ENCODE peak calls at places on chromosomes 12 and 14, in five cellular contexts. W is HCT116, Y is prostate gland, A is H1, J is esophagus muscularis mucosa. T is an unnamed sample.

GRCh38 chr12:10220398-10221077 is 7.9 kb downstream of the GABARAPL1 start:
- DNase-seq in J (no peak), Y (peak; percentile 91), W (no peak), A (no peak), T (no peak)

GRCh38 chr14:32978691-32979255 is 40.1 kb downstream of the NPAS3 start:
- DNase-seq in A (no peak), W (no peak), J (no peak), Y (no peak), T (no peak)

GRCh38 chr12:50696931-50697330 is 67.0 kb upstream of the ATF1 start:
- DNase-seq in J (no peak), Y (no peak), A (no peak), W (no peak), T (no peak)

GRCh38 chr14:74289801-74290200 is 12.9 kb downstream of the ABCD4 start:
- DNase-seq in J (no peak), W (no peak), Y (no peak), A (no peak), T (no peak)

GRCh38 chr14:68462683-68463082 is 330.2 kb downstream of the ZFP36L1 start:
- DNase-seq in J (no peak), Y (no peak), A (no peak), W (no peak), T (no peak)

GRCh38 chr12:6917491-6918231 is 3.3 kb downstream of the ENO2 start:
- DNase-seq in A (no peak), Y (no peak), W (no peak), J (no peak), T (no peak)

GRCh38 chr14:55915464-55915863 is 202.7 kb upstream of the PELI2 start:
- DNase-seq in J (no peak), W (no peak), A (no peak), Y (no peak), T (no peak)

GRCh38 chr14:35240233-35240632 is 51.9 kb upstream of the PSMA6 start:
- DNase-seq in J (no peak), W (no peak), A (no peak), Y (no peak), T (no peak)

GRCh38 chr12:20482680-20483079 is 114.3 kb downstream of the PDE3A start:
- DNase-seq in W (no peak), A (no peak), J (no peak), Y (no peak), T (no peak)

GRCh38 chr14:37131205-37131604 is 41.2 kb downstream of the SLC25A21 start:
- DNase-seq in J (no peak), W (no peak), A (no peak), Y (no peak), T (no peak)

GRCh38 chr14:69199786-69200185 is 8.5 kb downstream of the EXD2 start:
- DNase-seq in W (no peak), A (no peak), J (no peak), Y (no peak), T (no peak)

GRCh38 chr14:68604361-68604730 is 188.5 kb downstream of the ZFP36L1 start:
- DNase-seq in J (no peak), A (no peak), Y (no peak), W (no peak), T (no peak)

GRCh38 chr12:21771311-21771710 is 3.2 kb downstream of the KCNJ8 start:
- DNase-seq in J (no peak), A (no peak), W (no peak), Y (no peak), T (no peak)

GRCh38 chr14:76186318-76187027 is 34.8 kb downstream of the GPATCH2L start:
- DNase-seq in A (no peak), J (no peak), Y (no peak), W (no peak), T (no peak)

GRCh38 chr14:44912041-44912869 is 49.5 kb downstream of the KLHL28 start:
- DNase-seq in A (no peak), W (no peak), J (no peak), Y (no peak), T (no peak)

GRCh38 chr12:123928274-123928865 is 44.3 kb downstream of the CCDC92 start:
- DNase-seq in J (no peak), A (no peak), W (no peak), Y (no peak), T (no peak)

GRCh38 chr12:65420941-65421340 is 142.5 kb downstream of the MSRB3 start:
- DNase-seq in W (no peak), A (no peak), Y (no peak), J (no peak), T (no peak)

GRCh38 chr12:46487567-46488131 is 115.1 kb upstream of the SLC38A2 start:
- DNase-seq in W (no peak), A (no peak), J (no peak), Y (no peak), T (no peak)

GRCh38 chr12:46357438-46358324 is 14.9 kb downstream of the SLC38A2 start:
- DNase-seq in Y (no peak), W (peak; percentile 84), J (no peak), A (no peak), T (no peak)

DNA sequence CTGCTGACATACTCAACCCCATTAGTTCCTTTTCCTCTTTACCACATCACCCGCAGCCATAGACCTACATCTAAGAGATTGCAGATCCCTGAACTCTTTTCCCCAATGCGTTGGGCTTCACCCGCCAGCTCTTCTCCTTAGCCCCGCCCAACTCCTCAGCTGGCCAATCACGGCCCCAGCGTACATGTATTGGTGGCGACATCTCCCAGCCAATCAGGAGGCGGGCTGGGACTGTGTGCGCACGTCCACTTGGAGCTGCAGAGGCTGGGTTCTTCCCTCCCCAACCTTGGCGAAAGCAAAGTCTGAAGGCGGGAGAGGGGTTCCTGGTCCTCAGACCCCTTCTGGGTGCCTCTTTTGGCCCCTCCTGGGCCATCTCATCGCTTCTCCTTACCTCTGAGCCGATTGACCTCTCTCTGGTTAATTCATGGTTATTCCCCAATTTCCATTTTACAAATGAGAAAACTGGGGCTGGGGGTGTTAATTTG is 11.0 kb downstream of the PDE1B start:
- DNase-seq in Y (peak; percentile 73), J (peak; percentile 97), W (peak; percentile 21), A (peak; percentile 88), T (peak; percentile 88)
- TF ChIP-seq POLR2A in Y (no peak), J (no peak), W (peak; percentile 44), A (no peak), T (peak; percentile 58)

DNA sequence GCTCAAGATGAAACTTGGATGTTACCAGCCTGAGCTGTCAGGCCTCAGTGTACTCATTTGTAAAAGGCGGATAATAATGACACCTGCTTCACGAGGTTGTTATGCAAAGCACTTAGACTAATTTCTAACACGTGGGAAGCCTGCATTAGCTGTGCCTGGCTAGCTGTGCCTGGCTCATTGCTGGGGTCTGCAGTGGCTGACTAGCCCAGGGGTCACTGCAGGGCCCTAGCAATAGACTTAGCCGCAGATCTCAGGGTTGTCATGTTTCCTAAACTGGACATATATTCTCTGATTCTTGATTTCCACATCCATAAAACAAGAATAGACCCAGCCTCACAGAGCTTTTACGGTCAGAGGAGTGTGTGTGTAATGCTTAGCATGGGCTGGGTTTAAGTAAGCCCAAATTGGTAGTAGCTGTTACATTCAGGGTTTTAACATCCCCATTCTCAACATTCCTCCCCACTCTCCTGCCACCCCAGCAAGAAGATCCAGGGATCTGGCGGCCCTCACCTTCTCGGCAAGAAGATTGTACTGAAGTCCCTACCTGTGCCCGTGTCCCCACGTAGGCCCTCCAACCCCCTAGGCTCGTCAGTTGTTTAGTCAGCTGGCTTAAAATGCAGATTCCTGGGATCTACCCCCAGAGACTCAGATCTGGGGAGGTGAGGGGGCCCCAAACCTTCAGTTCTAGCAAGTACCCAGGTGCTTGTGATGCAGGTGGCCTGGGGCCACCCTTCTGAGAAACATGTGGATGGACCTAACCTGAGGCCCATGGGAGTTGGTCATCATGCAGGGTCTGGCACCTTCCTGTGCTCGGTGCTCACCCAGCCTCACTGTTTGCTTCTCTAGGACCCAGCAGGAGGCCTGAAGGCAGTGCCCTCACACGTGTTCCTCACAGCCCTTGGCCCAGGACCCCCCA is 8.6 kb downstream of the NR4A1 start:
- DNase-seq in A (no peak), Y (no peak), J (no peak), W (peak; percentile 63), T (no peak)
- TF ChIP-seq POLR2AphosphoS5 in A (no peak), Y (no peak), J (no peak), W (peak; percentile 14), T (no peak)

GRCh38 chr14:105205718-105206208 is 24.7 kb upstream of the NUDT14 start:
- DNase-seq in W (no peak), J (no peak), Y (no peak), A (no peak), T (no peak)
- TF ChIP-seq POLR2A in W (no peak), J (no peak), Y (no peak), A (no peak), T (no peak)

DNA sequence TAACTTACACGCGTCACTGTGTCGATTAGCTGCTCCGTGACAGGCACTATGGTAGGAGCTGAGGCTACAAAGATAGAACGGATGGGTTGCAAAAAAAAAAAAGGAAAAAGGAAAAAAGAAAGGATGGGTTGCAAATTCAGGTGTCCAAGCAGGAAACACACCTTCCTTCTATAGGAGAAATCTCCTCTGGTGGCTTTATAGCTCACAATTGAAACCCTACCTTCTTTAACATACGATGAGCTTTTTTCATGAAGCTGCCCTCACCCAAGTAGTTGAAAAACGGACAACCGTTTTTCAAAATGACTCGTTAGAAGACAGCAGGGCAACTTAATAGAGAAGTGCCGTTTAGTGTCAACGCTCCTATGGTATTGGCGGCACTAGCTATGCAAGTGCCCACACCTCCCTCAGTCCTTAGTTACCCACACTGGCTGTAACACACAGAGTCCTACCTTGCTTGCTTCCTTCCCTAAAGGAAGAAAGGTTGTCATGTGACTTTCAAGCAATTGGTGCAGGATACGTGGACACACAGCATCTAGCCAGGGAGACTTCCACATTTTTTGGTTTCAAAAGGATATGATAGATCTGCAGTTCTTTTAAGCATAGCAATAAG is 677 bp upstream of the TRIP11 start:
- DNase-seq in W (peak; percentile 12), Y (peak; percentile 24), J (peak; percentile 60), A (no peak), T (no peak)
- TF ChIP-seq POLR2AphosphoS5 in W (no peak), Y (peak; percentile 33), J (no peak), A (peak; percentile 31), T (no peak)

GRCh38 chr12:68342966-68343365 is 10.8 kb upstream of the MDM1 start:
- DNase-seq in Y (no peak), W (no peak), A (no peak), J (no peak), T (no peak)
- TF ChIP-seq POLR2A in Y (no peak), W (no peak), A (no peak), J (no peak), T (no peak)